ENCODE peak calls at places on chromosome 14, in seven cellular contexts. D, N, J, Q, H, M and C are unnamed samples.
A peak's percentile ranks its signal among the peaks of the same experiment; 100 is the strongest.

GRCh38 chr14:61065671-61066070 is 84.6 kb downstream of the SLC38A6 start:
- DNase-seq in N (no peak), H (no peak), Q (no peak), M (no peak), D (no peak), J (no peak), C (no peak)

GRCh38 chr14:35420036-35420811 is 15.7 kb upstream of the NFKBIA start:
- DNase-seq in N (no peak), H (no peak), D (peak; percentile 68), J (no peak), Q (no peak), M (no peak), C (peak; percentile 59)

GRCh38 chr14:53462931-53463778 is 310.0 kb upstream of the DDHD1 start:
- DNase-seq in M (no peak), H (no peak), N (peak; percentile 77), D (no peak), J (no peak), Q (peak; percentile 15), C (peak; percentile 18)

GRCh38 chr14:69005432-69006148 is 26.5 kb upstream of the ACTN1 start:
- DNase-seq in M (peak; percentile 89), N (no peak), D (peak; percentile 77), Q (peak; percentile 47), J (peak; percentile 75), H (peak; percentile 73), C (peak; percentile 94)

GRCh38 chr14:23008836-23009235 is 1.1 kb downstream of the C14orf93 start:
- DNase-seq in H (no peak), Q (no peak), D (peak; percentile 31), N (no peak), J (no peak), M (no peak), C (no peak)

GRCh38 chr14:93045965-93046695 is 69.6 kb downstream of the ITPK1 start:
- DNase-seq in J (no peak), Q (peak; percentile 28), M (no peak), D (peak; percentile 63), N (no peak), H (no peak), C (no peak)

GRCh38 chr14:64209428-64210165 is 84.6 kb downstream of the ESR2 start:
- DNase-seq in H (no peak), D (peak; percentile 90), N (peak; percentile 88), M (peak; percentile 86), Q (no peak), J (no peak), C (no peak)

GRCh38 chr14:22314183-22314820 is 274.7 kb downstream of the DAD1 start:
- DNase-seq in N (no peak), D (peak; percentile 58), J (peak; percentile 41), Q (peak; percentile 60), M (no peak), H (no peak), C (peak; percentile 63)

GRCh38 chr14:69505338-69506240 is 21.1 kb downstream of the PLEKHD1 start:
- DNase-seq in H (no peak), D (no peak), Q (peak; percentile 43), J (no peak), M (no peak), N (peak; percentile 50), C (no peak)

GRCh38 chr14:89933002-89933401 is 21.5 kb downstream of the EFCAB11 start:
- DNase-seq in Q (no peak), J (no peak), M (no peak), D (no peak), H (no peak), N (no peak), C (no peak)

GRCh38 chr14:99247091-99247729 is 24.8 kb downstream of the BCL11B start:
- DNase-seq in J (no peak), N (no peak), Q (no peak), D (no peak), H (no peak), M (no peak), C (no peak)
- H3K4me3 ChIP-seq in J (no peak overlapping the region), N (no peak overlapping the region), Q (no peak overlapping the region), D (no peak overlapping the region), H (peak overlapping the region; percentile 50), M (no peak overlapping the region), C (no peak overlapping the region)

GRCh38 chr14:38016497-38016896 is 191.2 kb upstream of the SSTR1 start:
- DNase-seq in H (no peak), D (no peak), Q (peak; percentile 2), M (no peak), J (no peak), N (no peak), C (peak; percentile 3)
- TF ChIP-seq CTCF in H (no peak), D (peak; percentile 23), Q (no peak), M (no peak), J (no peak), N (no peak), C (peak; percentile 35)

GRCh38 chr14:104929268-104930230 is 4.9 kb downstream of the PLD4 start:
- DNase-seq in H (no peak), Q (no peak), J (no peak), M (no peak), D (no peak), N (peak; percentile 63), C (no peak)
- H3K27me3 ChIP-seq in H (no peaks in the 10 kb centered on the region), Q (no peaks in the 10 kb centered on the region), J (peaks cover 5% of the 10 kb centered on the region), M (no peaks in the 10 kb centered on the region), D (peaks cover 4% of the 10 kb centered on the region), N (no peaks in the 10 kb centered on the region), C (peaks cover 6% of the 10 kb centered on the region)

GRCh38 chr14:33949051-33950037 is 1.5 kb downstream of the EGLN3 start:
- DNase-seq in J (no peak), N (no peak), H (no peak), D (no peak), M (no peak), Q (no peak), C (no peak)
- H3K4me3 ChIP-seq in J (no peak overlapping the region), N (peak overlapping the region; percentile 69), H (peak overlapping the region; percentile 90), D (no peak overlapping the region), M (peak overlapping the region; percentile 78), Q (peak overlapping the region; percentile 65), C (peak overlapping the region; percentile 95)

GRCh38 chr14:74575936-74576335 is 36.1 kb downstream of the LTBP2 start:
- DNase-seq in M (peak; percentile 35), J (no peak), N (no peak), H (no peak), D (no peak), Q (no peak), C (no peak)

GRCh38 chr14:74574706-74575105 is 37.3 kb downstream of the LTBP2 start:
- DNase-seq in N (no peak), M (peak; percentile 60), D (no peak), H (no peak), J (no peak), Q (no peak), C (no peak)

GRCh38 chr14:74574092-74574438 is 38.0 kb downstream of the LTBP2 start:
- DNase-seq in Q (no peak), M (no peak), D (no peak), N (no peak), J (no peak), H (no peak), C (no peak)

GRCh38 chr14:74577247-74577947 is 34.6 kb downstream of the LTBP2 start:
- DNase-seq in H (no peak), N (no peak), M (peak; percentile 84), D (peak; percentile 58), J (peak; percentile 71), Q (no peak), C (no peak)

GRCh38 chr14:74575507-74575906 is 36.5 kb downstream of the LTBP2 start:
- DNase-seq in J (no peak), H (no peak), D (no peak), Q (no peak), M (peak; percentile 40), N (no peak), C (no peak)
- TF ChIP-seq CTCF in J (no peak), H (no peak), D (no peak), Q (no peak), M (no peak), N (no peak), C (no peak)

DNA sequence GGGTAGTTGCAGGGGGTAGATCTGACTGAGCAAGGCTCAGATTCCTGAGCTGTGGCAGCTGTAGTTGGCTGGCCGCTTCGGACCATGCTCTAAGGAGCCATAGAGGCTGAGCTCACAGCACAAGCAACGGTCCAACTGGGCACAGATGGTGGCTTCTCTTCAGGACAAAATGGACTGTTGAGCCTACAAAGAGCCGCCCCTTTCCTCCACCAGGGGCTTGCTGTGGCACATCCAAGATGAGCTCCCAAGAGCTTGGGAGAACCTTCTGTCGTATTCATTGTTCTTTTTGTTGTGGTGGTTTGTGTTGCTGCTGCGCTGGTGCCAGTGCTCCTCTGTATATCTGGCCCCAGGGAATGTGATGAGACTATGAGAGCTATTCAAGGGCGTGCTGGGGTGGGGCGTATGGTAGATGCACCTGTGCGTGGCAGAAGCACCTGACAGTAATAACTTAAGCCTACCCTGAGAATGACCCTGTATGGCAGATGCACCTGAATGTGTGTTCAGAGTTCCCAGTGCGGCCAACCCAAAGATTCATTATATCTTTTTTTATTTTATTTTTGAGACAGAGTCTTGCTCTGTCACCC is 17.8 kb upstream of the LGALS3 start:
- DNase-seq in M (peak; percentile 46), H (no peak), N (no peak), D (no peak), Q (no peak), J (no peak), C (no peak)
- H3K27me3 ChIP-seq in M (no peaks in the 10 kb centered on the region), H (no peaks in the 10 kb centered on the region), N (no peaks in the 10 kb centered on the region), D (no peaks in the 10 kb centered on the region), Q (no peaks in the 10 kb centered on the region), J (no peaks in the 10 kb centered on the region), C (no peaks in the 10 kb centered on the region)